ENCODE peak calls at places on chromosomes 13 and 19, in five cellular contexts. V, X, W, G and F are unnamed samples. For H3K4me1, the result is how much of the 10 kb centered on the place peaks cover.

GRCh38 chr19:34733266-34733825 is 697 bp upstream of the ZNF181 start:
- ATAC-seq in V (no peak), X (peak), W (peak), G (peak), F (peak)

GRCh38 chr19:30646806-30647205 is 274.6 kb downstream of the ZNF536 start:
- ATAC-seq in V (no peak), X (no peak), W (no peak), G (no peak), F (no peak)

GRCh38 chr19:18421371-18421959 is 2.3 kb downstream of the SSBP4 start:
- ATAC-seq in V (no peak), X (no peak), W (no peak), G (no peak), F (no peak)

GRCh38 chr13:102617697-102618350 is 21.0 kb downstream of the TPP2 start:
- ATAC-seq in V (no peak), X (no peak), W (no peak), G (no peak), F (no peak)

GRCh38 chr13:96481482-96481881 is 391.6 kb downstream of the HS6ST3 start:
- ATAC-seq in V (no peak), X (peak), W (no peak), G (no peak), F (no peak)

GRCh38 chr19:44762033-44762432 is 13.5 kb downstream of the BCL3 start:
- ATAC-seq in V (no peak), X (no peak), W (no peak), G (no peak), F (no peak)

GRCh38 chr13:21328201-21328600 is 130.9 kb downstream of the ZDHHC20 start:
- ATAC-seq in V (no peak), X (no peak), W (no peak), G (no peak), F (no peak)

GRCh38 chr13:79989251-79989661 is 351.7 kb downstream of the SPRY2 start:
- ATAC-seq in V (no peak), X (no peak), W (no peak), G (no peak), F (no peak)

GRCh38 chr19:42184401-42184861 is 33.0 kb downstream of the DEDD2 start:
- ATAC-seq in V (peak), X (peak), W (peak), G (peak), F (peak)

GRCh38 chr13:81927347-81927746 is 1586.4 kb upstream of the SPRY2 start:
- ATAC-seq in V (peak), X (no peak), W (no peak), G (no peak), F (no peak)

GRCh38 chr13:96772426-96772825 is 221.8 kb downstream of the OXGR1 start:
- ATAC-seq in V (no peak), X (no peak), W (no peak), G (no peak), F (no peak)

GRCh38 chr13:25233861-25234260 is 53.4 kb downstream of the MTMR6 start:
- ATAC-seq in V (no peak), X (no peak), W (no peak), G (no peak), F (no peak)
- H3K27ac ChIP-seq in V (no peak), X (no peak), W (no peak), G (no peak), F (no peak)

GRCh38 chr13:106474906-106475305 is 60.6 kb downstream of the EFNB2 start:
- ATAC-seq in V (no peak), X (no peak), W (no peak), G (no peak), F (no peak)

GRCh38 chr13:106473174-106473573 is 62.3 kb downstream of the EFNB2 start:
- ATAC-seq in V (no peak), X (no peak), W (no peak), G (no peak), F (no peak)

GRCh38 chr13:106477303-106477702 is 58.2 kb downstream of the EFNB2 start:
- ATAC-seq in V (no peak), X (no peak), W (no peak), G (no peak), F (no peak)

GRCh38 chr13:106472621-106473020 is 62.8 kb downstream of the EFNB2 start:
- ATAC-seq in V (no peak), X (no peak), W (no peak), G (no peak), F (no peak)

GRCh38 chr13:106475852-106476251 is 59.6 kb downstream of the EFNB2 start:
- ATAC-seq in V (no peak), X (no peak), W (no peak), G (no peak), F (no peak)
- H3K4me1 ChIP-seq in V (under half), X (under half), W (under half), G (under half), F (under half)

GRCh38 chr19:38942471-38943181 is 11.9 kb downstream of the MRPS12 start:
- ATAC-seq in V (no peak), X (peak), W (no peak), G (peak), F (no peak)
- H3K27ac ChIP-seq in V (no peak), X (no peak), W (no peak), G (no peak), F (no peak)

DNA sequence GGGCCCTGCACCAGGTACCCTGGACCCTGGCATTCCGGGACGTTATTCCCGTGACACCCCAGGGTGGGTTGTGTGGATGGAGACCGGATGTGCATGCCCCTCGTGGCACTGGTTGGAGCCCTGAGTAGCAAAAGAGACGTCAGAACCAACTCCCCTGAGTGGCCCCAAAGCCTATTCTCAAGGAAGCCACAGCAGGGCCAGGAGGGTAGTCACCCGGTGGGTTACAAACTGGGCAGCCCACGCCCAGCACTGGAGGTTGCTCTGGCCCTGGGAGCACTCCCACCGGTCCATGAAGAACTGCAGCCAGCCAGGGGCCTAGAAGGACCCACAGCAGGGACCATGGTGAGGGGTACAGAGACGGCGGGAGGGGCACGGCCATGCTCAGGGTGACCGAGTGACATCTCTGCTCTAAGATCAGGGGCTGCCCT is 7.5 kb downstream of the KLF16 start:
- ATAC-seq in V (no peak), X (no peak), W (no peak), G (no peak), F (no peak)
- H3K4me1 ChIP-seq in V (under half), X (under half), W (half or more), G (under half), F (under half)

GRCh38 chr19:10870955-10871603 is at the start of gene CARM1:
- ATAC-seq in V (peak), X (peak), W (peak), G (peak), F (peak)

GRCh38 chr19:10876459-10877240 is 5.3 kb downstream of the CARM1 start:
- ATAC-seq in V (no peak), X (peak), W (peak), G (peak), F (peak)

GRCh38 chr19:10872551-10873107 is 1.3 kb downstream of the CARM1 start:
- ATAC-seq in V (no peak), X (no peak), W (no peak), G (no peak), F (no peak)

GRCh38 chr19:10871711-10872550 is 578 bp downstream of the CARM1 start:
- ATAC-seq in V (no peak), X (no peak), W (no peak), G (no peak), F (peak)

GRCh38 chr19:10874019-10874418 is 2.7 kb downstream of the CARM1 start:
- ATAC-seq in V (no peak), X (no peak), W (no peak), G (no peak), F (no peak)
- H3K27ac ChIP-seq in V (no peak), X (no peak), W (no peak), G (no peak), F (no peak)

DNA sequence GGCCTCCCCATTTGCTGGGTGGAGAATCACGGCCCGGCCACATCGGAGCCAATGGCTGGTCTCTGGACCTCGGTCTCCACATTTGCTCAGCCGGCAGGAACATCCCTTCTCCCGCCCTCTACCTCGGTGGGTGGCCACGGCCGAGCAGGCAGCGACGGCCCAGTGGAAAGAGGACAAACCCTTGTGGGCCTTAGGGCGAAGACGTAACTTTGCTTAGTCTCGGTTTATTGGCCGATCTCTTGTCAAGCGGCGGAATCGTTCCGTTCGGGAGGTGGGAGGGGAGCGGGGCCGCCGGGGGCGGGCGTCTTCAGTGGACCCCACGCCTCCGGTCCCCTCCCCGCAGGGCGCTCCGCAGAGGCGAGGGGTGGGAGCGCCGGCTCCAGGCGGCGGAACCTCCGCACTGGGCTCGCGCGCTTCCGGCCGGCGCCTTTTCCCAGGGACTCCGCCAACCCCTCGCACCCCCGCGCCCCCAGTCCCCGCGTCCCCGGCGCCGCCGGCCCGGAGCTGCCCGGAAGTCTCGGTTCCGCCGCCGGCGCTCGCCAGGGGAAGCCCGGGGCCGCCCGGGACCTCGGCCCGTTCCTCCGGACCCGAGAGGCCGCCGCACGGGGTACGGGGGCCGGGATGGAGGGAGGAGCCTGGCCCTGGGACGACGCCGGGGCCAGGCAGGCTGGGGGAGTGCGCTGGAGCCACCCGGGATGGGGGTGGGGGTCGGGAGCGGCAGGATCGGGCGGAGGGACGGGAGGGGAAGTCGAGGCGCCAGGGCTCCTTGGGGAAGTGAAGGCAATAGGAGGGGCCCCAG is at the start of gene ZNF580:
- ATAC-seq in V (peak), X (peak), W (peak), G (peak), F (peak)
- H3K4me1 ChIP-seq in V (under half), X (under half), W (half or more), G (under half), F (under half)

GRCh38 chr19:38304866-38305429 is 897 bp downstream of the C19orf33 start:
- ATAC-seq in V (peak), X (peak), W (peak), G (no peak), F (peak)
- H3K27ac ChIP-seq in V (peak), X (no peak), W (peak), G (no peak), F (peak)

GRCh38 chr19:16445238-16446107 is 26.3 kb downstream of the EPS15L1 start:
- ATAC-seq in V (no peak), X (no peak), W (no peak), G (no peak), F (no peak)

GRCh38 chr19:16441661-16442071 is 30.1 kb downstream of the EPS15L1 start:
- ATAC-seq in V (no peak), X (no peak), W (no peak), G (peak), F (no peak)

GRCh38 chr19:16444273-16444597 is 27.5 kb downstream of the EPS15L1 start:
- ATAC-seq in V (no peak), X (no peak), W (no peak), G (no peak), F (no peak)

GRCh38 chr19:16446108-16447014 is 25.4 kb downstream of the EPS15L1 start:
- ATAC-seq in V (no peak), X (no peak), W (no peak), G (peak), F (peak)

DNA sequence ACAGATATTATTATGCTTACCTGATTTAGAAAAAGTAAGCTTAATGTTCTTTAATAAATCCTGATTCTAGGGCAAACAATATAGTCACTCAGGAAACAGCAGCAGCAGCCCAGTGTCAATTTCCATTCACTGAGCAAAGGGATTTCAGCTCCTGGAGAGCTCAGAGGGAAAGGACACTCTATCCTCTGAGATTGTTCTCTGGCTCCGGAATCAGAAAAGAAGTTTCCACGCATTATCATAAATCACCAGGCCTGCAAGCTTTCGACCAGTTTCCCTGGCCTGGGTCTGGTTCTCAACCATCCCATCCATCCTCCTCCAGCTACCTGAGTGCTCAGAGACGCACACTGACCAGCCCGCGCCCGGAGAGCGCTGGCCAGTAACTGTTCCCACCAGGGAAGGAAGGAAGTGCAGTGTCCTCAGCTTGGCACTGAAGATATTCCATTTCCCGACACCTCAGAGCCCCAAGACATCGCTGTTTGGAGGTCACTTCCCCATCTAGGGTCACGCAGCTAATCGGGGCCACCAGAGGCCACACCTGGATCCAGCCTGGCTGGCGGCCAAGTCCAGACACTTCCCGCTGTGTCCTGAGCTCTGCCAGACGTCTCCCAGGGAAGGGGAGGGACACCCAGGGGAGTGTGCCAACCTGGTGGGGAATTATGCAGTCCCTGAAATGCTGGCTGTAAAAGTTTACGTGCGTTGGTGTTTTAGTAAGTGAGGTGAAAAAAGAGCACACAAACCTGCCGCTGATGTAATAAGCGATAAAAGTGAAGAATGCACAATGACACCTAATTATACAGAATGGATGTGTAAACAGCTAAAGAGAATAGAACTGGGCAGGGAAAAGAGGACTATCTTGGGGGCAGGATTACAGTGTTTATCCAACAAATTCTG is 29.1 kb downstream of the EPS15L1 start:
- ATAC-seq in V (no peak), X (no peak), W (no peak), G (no peak), F (no peak)
- H3K4me1 ChIP-seq in V (under half), X (under half), W (under half), G (under half), F (half or more)

GRCh38 chr19:6253886-6254285 is 25.9 kb downstream of the MLLT1 start:
- ATAC-seq in V (no peak), X (no peak), W (no peak), G (no peak), F (no peak)
- H3K27ac ChIP-seq in V (no peak), X (no peak), W (no peak), G (no peak), F (no peak)